ENCODE peak calls at places on chromosomes 1 and 21, in eight cellular contexts. J is T-helper 9 cell, A is stomach, Q is 8988T, Z is epithelial cell of esophagus, L is NCI-H2029 treated with DMSO at 0.1 percent for 48 hours, M is dermis microvascular lymphatic vessel endothelial cell, D is NCI-H1092 treated with DMSO at 0.1 percent for 48 hours. N is an unnamed sample.

GRCh38 chr1:61183471-61184034 is 101.2 kb downstream of the NFIA start:
- DNase-seq in D (peak; percentile 66), A (peak; percentile 81), Z (peak; percentile 9), Q (no peak), M (peak; percentile 91), J (no peak), L (peak; percentile 96), N (no peak)

GRCh38 chr1:28313710-28314510 is 14.9 kb upstream of the MED18 start:
- DNase-seq in L (no peak), Q (no peak), Z (peak; percentile 85), A (peak; percentile 73), J (no peak), D (no peak), M (no peak), N (no peak)

GRCh38 chr1:109214695-109215623 is 1.2 kb downstream of the SARS1 start:
- DNase-seq in L (peak; percentile 45), D (peak; percentile 40), Q (no peak), A (peak; percentile 40), M (peak; percentile 82), J (no peak), Z (peak; percentile 88), N (peak; percentile 62)

GRCh38 chr21:32538147-32538792 is 47.1 kb downstream of the TCP10L start:
- DNase-seq in A (no peak), J (no peak), D (no peak), Q (no peak), Z (no peak), M (no peak), L (no peak), N (no peak)

GRCh38 chr1:32786856-32787255 is 30.3 kb downstream of the YARS1 start:
- DNase-seq in L (no peak), Q (no peak), Z (peak; percentile 29), J (no peak), A (no peak), M (no peak), D (no peak), N (no peak)

GRCh38 chr1:183185941-183186490 is at the start of gene LAMC2:
- DNase-seq in M (no peak), D (peak; percentile 10), A (peak; percentile 66), Q (peak; percentile 60), L (peak; percentile 16), Z (peak; percentile 98), J (no peak), N (peak; percentile 51)

GRCh38 chr1:153194331-153195050 is 8.7 kb upstream of the LELP1 start:
- DNase-seq in D (no peak), L (no peak), M (no peak), Q (no peak), Z (no peak), A (no peak), J (no peak), N (no peak)

GRCh38 chr21:42759594-42759927 is 106.1 kb downstream of the PDE9A start:
- DNase-seq in Z (no peak), L (no peak), M (no peak), A (no peak), D (no peak), J (no peak), Q (no peak), N (no peak)

GRCh38 chr1:53589043-53589887 is 130.1 kb downstream of the DMRTB1 start:
- DNase-seq in Q (no peak), D (no peak), A (peak; percentile 22), J (no peak), L (no peak), Z (no peak), M (no peak), N (no peak)

GRCh38 chr1:21839337-21840037 is 27.4 kb downstream of the LDLRAD2 start:
- DNase-seq in Z (no peak), J (no peak), Q (no peak), A (no peak), M (no peak), D (no peak), L (no peak), N (no peak)

GRCh38 chr21:31268090-31268489 is 76.0 kb downstream of the TIAM1 start:
- DNase-seq in Q (no peak), M (no peak), J (no peak), L (no peak), A (no peak), Z (no peak), D (no peak), N (no peak)

GRCh38 chr1:167706931-167707877 is 14.6 kb upstream of the MPZL1 start:
- DNase-seq in Q (no peak), Z (no peak), L (no peak), D (no peak), M (no peak), A (no peak), J (no peak), N (no peak)

GRCh38 chr1:166980818-166981217 is 5.5 kb upstream of the ILDR2 start:
- DNase-seq in M (no peak), J (no peak), A (no peak), D (peak; percentile 2), Q (no peak), L (peak; percentile 13), Z (peak; percentile 14), N (no peak)

GRCh38 chr1:147509786-147510360 is 31.4 kb upstream of the BCL9 start:
- DNase-seq in Z (no peak), A (no peak), J (no peak), Q (no peak), D (no peak), M (no peak), L (no peak), N (no peak)